ENCODE peak calls at places on chromosomes 3 and 15, in four cellular contexts. J is keratinocyte, A is GM23338, M is esophagus squamous epithelium. W is an unnamed sample. For H3K36me3, the result is how much of the 10 kb centered on the place peaks cover.

GRCh38 chr15:31387483-31388118 is 61.0 kb downstream of the KLF13 start:
- DNase-seq in J (no peak), M (no peak), A (no peak), W (no peak)

GRCh38 chr3:17157713-17158112 is 273.0 kb downstream of the PLCL2 start:
- DNase-seq in A (no peak), M (no peak), J (no peak), W (no peak)

GRCh38 chr15:96344120-96344705 is 13.7 kb downstream of the NR2F2 start:
- DNase-seq in M (no peak), A (peak), J (no peak), W (no peak)

GRCh38 chr15:60396964-60397771 is 618 bp downstream of the ANXA2 start:
- DNase-seq in J (peak), A (peak), M (no peak), W (no peak)

GRCh38 chr15:68223171-68223570 is 6.4 kb downstream of the CLN6 start:
- DNase-seq in A (no peak), M (no peak), J (no peak), W (no peak)

GRCh38 chr3:63141-63845 is 133.3 kb upstream of the CHL1 start:
- DNase-seq in M (no peak), A (no peak), J (no peak), W (no peak)

GRCh38 chr3:151205482-151205881 is 2.5 kb upstream of the GPR171 start:
- DNase-seq in M (no peak), J (no peak), A (no peak), W (no peak)

GRCh38 chr3:195554458-195554857 is 11.3 kb upstream of the PPP1R2 start:
- DNase-seq in J (no peak), M (no peak), A (no peak), W (no peak)

GRCh38 chr3:61562042-61562809 is 855 bp downstream of the PTPRG start:
- DNase-seq in M (no peak), J (no peak), A (no peak), W (no peak)

DNA sequence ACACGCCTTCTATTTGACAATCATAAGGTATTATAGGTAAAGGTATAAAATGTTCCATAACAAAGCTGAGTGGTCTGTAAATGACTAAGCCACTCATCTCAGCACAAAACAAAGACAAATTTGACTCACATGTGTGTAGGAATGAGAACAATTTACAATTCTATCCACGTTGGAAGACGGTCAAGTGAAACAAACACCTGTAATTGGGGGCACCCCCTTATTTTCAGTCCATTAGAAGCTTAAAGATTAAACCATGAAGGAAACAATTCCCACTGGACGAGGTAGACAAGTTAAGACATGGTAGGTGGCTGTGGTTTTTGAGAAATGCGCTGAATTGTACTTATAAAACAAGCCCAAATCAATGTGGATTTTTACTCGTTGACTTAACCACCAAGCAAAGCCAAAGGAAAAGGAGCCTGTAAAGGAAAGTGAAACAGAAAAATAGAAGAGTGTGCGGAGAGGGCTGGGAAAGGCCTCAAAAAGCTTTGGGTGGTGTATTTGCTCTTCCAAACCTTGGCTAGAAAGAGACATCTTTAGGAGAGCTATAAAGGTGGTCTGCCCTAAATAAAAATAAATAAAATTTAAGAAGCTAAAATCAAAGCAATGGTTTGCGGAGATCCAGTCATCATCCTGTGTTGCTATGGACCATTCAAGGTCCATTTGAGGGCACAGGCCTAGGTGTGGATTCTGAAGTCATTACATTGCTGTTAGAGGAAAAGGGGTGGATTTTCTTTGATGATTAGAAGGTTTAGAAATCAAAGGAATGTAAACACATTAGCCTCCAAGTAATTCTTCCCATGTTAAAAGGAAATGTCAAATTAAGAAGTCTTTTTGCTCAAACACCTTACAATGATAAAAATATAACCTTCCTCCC is 135.0 kb downstream of the TFG start:
- DNase-seq in A (no peak), J (peak), M (no peak), W (peak)
- TF ChIP-seq CTCF in A (no peak), J (no peak), M (no peak), W (no peak)

GRCh38 chr3:183265157-183265642 is 12.1 kb downstream of the B3GNT5 start:
- DNase-seq in A (peak), M (no peak), J (no peak), W (peak)
- H3K36me3 ChIP-seq in A (under half), M (under half), J (under half), W (under half)

GRCh38 chr15:29670266-29670665 is 152.0 kb downstream of the TJP1 start:
- DNase-seq in M (no peak), A (no peak), J (no peak), W (no peak)
- TF ChIP-seq CTCF in M (no peak), A (no peak), J (no peak), W (no peak)

DNA sequence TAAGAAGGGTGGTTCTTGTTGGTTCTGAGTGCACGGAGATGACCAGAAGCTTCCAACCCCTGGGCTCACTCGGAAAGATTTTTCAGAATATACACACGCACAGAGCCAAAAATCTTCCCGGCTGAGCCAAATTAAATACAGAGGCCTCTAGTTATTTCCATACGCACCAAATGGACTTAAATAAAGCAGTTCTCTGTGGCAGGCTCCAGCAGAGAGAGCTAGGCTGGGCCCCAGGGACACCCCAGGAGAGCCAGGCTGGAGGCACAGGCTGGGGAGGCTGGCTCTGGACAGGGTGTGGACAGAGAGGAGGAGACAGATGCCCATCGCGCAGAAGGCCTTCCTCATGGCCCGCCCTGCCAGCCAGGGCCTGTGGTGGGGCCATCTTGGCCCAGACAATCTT is 115.9 kb downstream of the IQSEC1 start:
- DNase-seq in A (no peak), M (no peak), J (no peak), W (no peak)
- H3K36me3 ChIP-seq in A (under half), M (under half), J (under half), W (under half)

GRCh38 chr15:64904189-64904588 is 7.5 kb upstream of the ANKDD1A start:
- DNase-seq in M (no peak), J (no peak), A (no peak), W (no peak)

GRCh38 chr15:64903331-64903950 is 8.3 kb upstream of the ANKDD1A start:
- DNase-seq in M (no peak), A (no peak), J (no peak), W (no peak)

GRCh38 chr15:64902863-64903262 is 8.8 kb upstream of the ANKDD1A start:
- DNase-seq in M (no peak), J (no peak), A (no peak), W (no peak)

GRCh38 chr15:64901141-64901540 is 10.6 kb upstream of the ANKDD1A start:
- DNase-seq in J (no peak), A (no peak), M (no peak), W (no peak)

DNA sequence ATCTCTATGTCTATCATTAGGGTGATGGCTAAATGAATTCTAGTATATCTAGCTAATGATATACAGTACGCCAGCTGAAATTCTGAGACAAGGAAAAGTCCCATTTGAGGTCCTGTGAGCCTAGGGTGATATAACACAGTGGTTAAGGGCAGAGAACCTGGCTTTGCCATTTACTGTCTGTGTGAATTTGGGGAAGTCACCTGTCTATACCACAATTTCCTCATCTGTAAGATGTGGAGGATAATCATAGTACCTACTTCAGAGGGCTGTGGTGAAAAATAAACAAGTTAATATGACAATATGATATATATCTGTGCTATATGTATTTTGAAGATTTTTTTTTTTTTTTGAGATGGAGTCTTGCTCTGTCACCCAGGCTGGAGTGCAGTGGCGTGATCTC is 9.8 kb upstream of the ANKDD1A start:
- DNase-seq in M (no peak), J (no peak), A (no peak), W (no peak)
- TF ChIP-seq CTCF in M (no peak), J (no peak), A (no peak), W (no peak)

GRCh38 chr3:196812853-196813252 is 54.9 kb upstream of the SENP5 start:
- DNase-seq in M (no peak), A (no peak), J (no peak), W (no peak)
- H3K36me3 ChIP-seq in M (under half), A (under half), J (under half), W (under half)

GRCh38 chr15:66489179-66489791 is 8.3 kb downstream of the SNAPC5 start:
- DNase-seq in A (no peak), J (no peak), M (no peak), W (no peak)
- TF ChIP-seq CTCF in A (no peak), J (no peak), M (no peak), W (no peak)

GRCh38 chr3:47337656-47338055 is 43.2 kb upstream of the PTPN23 start:
- DNase-seq in M (no peak), A (no peak), J (no peak), W (no peak)

DNA sequence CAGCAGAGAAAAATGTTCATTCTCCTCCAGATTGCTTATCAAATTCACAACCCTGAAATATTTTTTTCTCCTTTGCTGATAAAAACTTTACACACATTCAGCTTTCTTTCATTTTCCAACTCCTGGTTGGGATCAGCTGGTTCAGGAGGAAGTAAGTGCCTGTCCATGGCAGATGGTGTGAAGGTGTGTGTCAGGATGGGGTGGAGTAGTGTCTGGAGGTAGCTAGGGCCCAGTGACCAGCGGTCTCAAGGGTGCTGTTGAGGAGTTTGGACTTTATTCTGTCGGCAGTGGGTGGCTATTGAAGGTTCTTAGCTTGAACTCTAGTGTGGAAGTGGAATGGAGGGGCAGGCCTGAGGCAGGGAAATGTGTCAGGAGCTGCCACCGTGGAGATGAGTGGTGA is 46.9 kb upstream of the PTPN23 start:
- DNase-seq in A (no peak), M (no peak), J (no peak), W (no peak)
- H3K36me3 ChIP-seq in A (under half), M (under half), J (under half), W (under half)

W was measured in kidney epithelial cell.